ENCODE peak calls at places on chromosomes 4 and X, in seven cellular contexts. I is left lung; G is suprapubic skin; U is CD8-positive, alpha-beta memory T cell; V is ovary; H is adrenal gland; P is sigmoid colon. Z is an unnamed sample. For H3K36me3, the result is how much of the 10 kb centered on the place peaks cover.

GRCh38 chr4:158581161-158581560 is 59.5 kb downstream of the RXFP1 start:
- DNase-seq in U (no peak), V (no peak), I (no peak), G (no peak), P (no peak), H (no peak), Z (no peak)

GRCh38 chr4:163565228-163566040 is 70.9 kb downstream of the TMA16 start:
- DNase-seq in P (no peak), V (no peak), H (no peak), I (no peak), U (no peak), G (no peak), Z (no peak)

GRCh38 chrX:9456250-9457074 is 8.4 kb upstream of the TBL1X start:
- DNase-seq in G (no peak), I (no peak), V (no peak), P (no peak), U (no peak), H (no peak), Z (no peak)

GRCh38 chr4:151661873-151662272 is 98.9 kb downstream of the GATB start:
- DNase-seq in P (no peak), U (no peak), H (no peak), I (no peak), V (no peak), G (no peak), Z (no peak)

GRCh38 chrX:48703642-48704481 is 7.3 kb downstream of the SUV39H1 start:
- DNase-seq in I (no peak), P (no peak), H (no peak), V (no peak), G (no peak), U (no peak), Z (no peak)

GRCh38 chr4:38160487-38161207 is 200.4 kb downstream of the PTTG2 start:
- DNase-seq in V (no peak), U (peak), G (peak), I (no peak), H (peak), P (peak), Z (no peak)

GRCh38 chrX:20300822-20301221 is 34.1 kb upstream of the RPS6KA3 start:
- DNase-seq in I (no peak), P (no peak), V (no peak), U (no peak), H (no peak), G (no peak), Z (no peak)

GRCh38 chrX:2548731-2549423 is 48.1 kb upstream of the DHRSX start:
- DNase-seq in U (no peak), G (no peak), V (no peak), I (no peak), P (no peak), H (no peak), Z (no peak)

GRCh38 chr4:6332042-6332668 is 62.5 kb downstream of the WFS1 start:
- DNase-seq in P (no peak), I (no peak), G (no peak), H (peak), V (no peak), U (peak), Z (no peak)

GRCh38 chr4:74930166-74930565 is 2.8 kb upstream of the PARM1 start:
- DNase-seq in V (no peak), P (no peak), U (no peak), I (no peak), G (no peak), H (no peak), Z (no peak)

GRCh38 chr4:184475096-184475461 is 729 bp upstream of the IRF2 start:
- DNase-seq in G (peak), P (peak), U (peak), V (peak), H (peak), I (peak), Z (peak)

GRCh38 chrX:86507337-86507736 is 359.1 kb downstream of the DACH2 start:
- DNase-seq in H (no peak), U (no peak), G (no peak), I (no peak), P (no peak), V (no peak), Z (no peak)

GRCh38 chr4:112436987-112437386 is 79.0 kb downstream of the NEUROG2 start:
- DNase-seq in U (no peak), I (no peak), G (no peak), V (no peak), P (no peak), H (no peak), Z (no peak)

GRCh38 chrX:133561251-133561650 is 146.0 kb upstream of the GPC4 start:
- DNase-seq in P (no peak), G (no peak), U (no peak), V (no peak), I (no peak), H (no peak), Z (no peak)

GRCh38 chrX:73916931-73917657 is 354.1 kb downstream of the CHIC1 start:
- DNase-seq in P (no peak), G (no peak), U (no peak), V (no peak), I (no peak), H (no peak), Z (no peak)

GRCh38 chr4:59553063-59553738 is 1646.9 kb upstream of the ADGRL3 start:
- DNase-seq in I (no peak), P (no peak), G (no peak), V (no peak), U (no peak), H (peak), Z (no peak)

GRCh38 chr4:126328914-126329313 is 1014.2 kb downstream of the FAT4 start:
- DNase-seq in V (no peak), U (no peak), P (no peak), G (no peak), I (no peak), H (no peak), Z (no peak)

GRCh38 chr4:3302786-3303444 is 10.1 kb downstream of the RGS12 start:
- DNase-seq in H (no peak), U (peak), G (no peak), I (no peak), V (peak), P (no peak), Z (no peak)

GRCh38 chr4:93897559-93897958 is 69.0 kb downstream of the ATOH1 start:
- DNase-seq in I (no peak), H (no peak), G (no peak), U (no peak), V (no peak), P (no peak), Z (no peak)

GRCh38 chr4:24763631-24764302 is 31.6 kb upstream of the SOD3 start:
- DNase-seq in G (no peak), P (no peak), I (peak), V (no peak), H (no peak), U (no peak), Z (peak)

GRCh38 chr4:36771411-36772153 is 473.0 kb upstream of the NWD2 start:
- DNase-seq in G (no peak), P (no peak), U (no peak), V (no peak), I (no peak), H (no peak), Z (no peak)

GRCh38 chrX:44568196-44568595 is 25.5 kb upstream of the FUNDC1 start:
- DNase-seq in U (no peak), P (no peak), H (no peak), G (no peak), V (no peak), I (no peak), Z (no peak)

GRCh38 chr4:16259531-16260246 is 33.4 kb upstream of the TAPT1 start:
- DNase-seq in P (no peak), H (peak), U (no peak), I (no peak), V (no peak), G (no peak), Z (no peak)

GRCh38 chr4:17698116-17698515 is 83.3 kb downstream of the FAM184B start:
- DNase-seq in H (no peak), U (no peak), G (no peak), P (no peak), V (no peak), I (no peak), Z (no peak)

GRCh38 chrX:30615229-30615628 is 37.7 kb upstream of the TASL start:
- DNase-seq in H (no peak), I (no peak), G (no peak), P (no peak), U (no peak), V (no peak), Z (no peak)

GRCh38 chrX:102651242-102651967 is at the start of gene GPRASP1:
- DNase-seq in G (peak), I (peak), H (peak), U (peak), V (peak), P (peak), Z (peak)

GRCh38 chr4:136818811-136819210 is 713.5 kb downstream of the PCDH18 start:
- DNase-seq in G (no peak), U (no peak), H (no peak), I (no peak), P (no peak), V (no peak), Z (no peak)

GRCh38 chrX:12138366-12139313 is at the start of gene FRMPD4:
- DNase-seq in U (no peak), I (no peak), G (no peak), P (peak), V (no peak), H (no peak), Z (no peak)

GRCh38 chrX:136752796-136753195 is 27.9 kb downstream of the ARHGEF6 start:
- DNase-seq in I (no peak), V (no peak), G (no peak), P (no peak), U (no peak), H (peak), Z (no peak)

GRCh38 chr4:181569553-181569952 is 673.6 kb upstream of the TENM3 start:
- DNase-seq in V (no peak), H (no peak), G (no peak), P (no peak), U (no peak), I (no peak), Z (no peak)

GRCh38 chr4:158873795-158874359 is 105.1 kb downstream of the FNIP2 start:
- DNase-seq in I (no peak), V (no peak), H (no peak), P (no peak), G (no peak), U (no peak), Z (no peak)

GRCh38 chr4:75248770-75249467 is 265.3 kb downstream of the RCHY1 start:
- DNase-seq in V (no peak), H (no peak), I (no peak), G (no peak), U (no peak), P (no peak), Z (no peak)

GRCh38 chr4:86706923-86707597 is 112.9 kb downstream of the PTPN13 start:
- DNase-seq in P (no peak), I (no peak), V (no peak), G (no peak), U (no peak), H (no peak), Z (no peak)

GRCh38 chrX:141220342-141221008 is 21.8 kb downstream of the SPANXC start:
- DNase-seq in G (no peak), I (no peak), P (no peak), U (no peak), H (no peak), V (no peak), Z (no peak)

GRCh38 chr4:7829687-7830580 is 109.7 kb downstream of the AFAP1 start:
- DNase-seq in P (peak), G (no peak), U (no peak), V (no peak), I (no peak), H (no peak), Z (no peak)

GRCh38 chrX:103540145-103540544 is 20.9 kb upstream of the RAB40A start:
- DNase-seq in U (no peak), V (no peak), H (no peak), I (no peak), P (no peak), G (no peak), Z (no peak)

GRCh38 chr4:88009871-88010270 is 2.4 kb downstream of the PKD2 start:
- DNase-seq in G (no peak), H (no peak), V (no peak), U (no peak), I (no peak), P (no peak), Z (no peak)

GRCh38 chr4:88006956-88007303 is 505 bp upstream of the PKD2 start:
- DNase-seq in G (peak), H (no peak), U (no peak), I (no peak), P (peak), V (peak), Z (no peak)

GRCh38 chr4:88007304-88008132 is at the start of gene PKD2:
- DNase-seq in I (peak), G (peak), P (peak), V (peak), U (peak), H (peak), Z (peak)

GRCh38 chr4:88008624-88009235 is 1.3 kb downstream of the PKD2 start:
- DNase-seq in H (peak), U (no peak), V (no peak), I (no peak), P (no peak), G (no peak), Z (no peak)

GRCh38 chr4:88008133-88008621 is 742 bp downstream of the PKD2 start:
- DNase-seq in U (no peak), I (peak), G (peak), H (peak), V (peak), P (peak), Z (peak)
- H3K27ac ChIP-seq in U (no peak), I (peak), G (peak), H (peak), V (peak), P (peak), Z (peak)

GRCh38 chr4:39898015-39898414 is 79.7 kb downstream of the PDS5A start:
- DNase-seq in U (no peak), I (no peak), G (no peak), V (no peak), H (no peak), P (no peak), Z (no peak)
- H3K36me3 ChIP-seq in U (half or more), I (half or more), G (half or more), V (under half), H (half or more), P (under half), Z (under half)

GRCh38 chr4:83234902-83235644 is 49.5 kb downstream of the COQ2 start:
- DNase-seq in U (no peak), P (no peak), I (no peak), V (no peak), G (no peak), H (no peak), Z (no peak)

GRCh38 chr4:83232087-83232486 is 52.5 kb downstream of the COQ2 start:
- DNase-seq in P (no peak), V (no peak), G (no peak), H (no peak), U (no peak), I (no peak), Z (no peak)

GRCh38 chr4:83231620-83232056 is 53.0 kb downstream of the COQ2 start:
- DNase-seq in H (no peak), G (no peak), I (no peak), U (no peak), V (no peak), P (no peak), Z (no peak)

DNA sequence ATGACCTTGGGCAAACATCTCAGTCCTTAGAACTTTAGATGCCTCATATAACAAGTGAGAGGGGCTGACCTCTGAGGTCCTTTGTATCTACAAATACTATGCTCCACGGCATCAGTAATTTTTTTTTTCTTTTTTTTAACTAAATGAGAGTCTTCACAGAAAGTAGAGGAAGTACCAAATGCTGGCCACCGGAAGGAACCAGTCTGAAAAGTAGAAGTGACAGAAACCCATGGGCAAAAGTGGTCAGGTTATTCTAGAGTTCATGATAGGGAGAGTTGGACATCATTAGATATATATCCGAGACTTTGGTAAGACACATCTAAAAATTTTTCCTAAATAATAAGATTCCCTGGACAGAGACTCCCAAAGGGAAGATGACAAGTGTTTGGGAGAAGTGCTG is 53.7 kb downstream of the COQ2 start:
- DNase-seq in H (no peak), I (no peak), G (no peak), U (no peak), V (no peak), P (no peak), Z (no peak)
- H3K27ac ChIP-seq in H (no peak), I (no peak), G (no peak), U (no peak), V (no peak), P (no peak), Z (no peak)

DNA sequence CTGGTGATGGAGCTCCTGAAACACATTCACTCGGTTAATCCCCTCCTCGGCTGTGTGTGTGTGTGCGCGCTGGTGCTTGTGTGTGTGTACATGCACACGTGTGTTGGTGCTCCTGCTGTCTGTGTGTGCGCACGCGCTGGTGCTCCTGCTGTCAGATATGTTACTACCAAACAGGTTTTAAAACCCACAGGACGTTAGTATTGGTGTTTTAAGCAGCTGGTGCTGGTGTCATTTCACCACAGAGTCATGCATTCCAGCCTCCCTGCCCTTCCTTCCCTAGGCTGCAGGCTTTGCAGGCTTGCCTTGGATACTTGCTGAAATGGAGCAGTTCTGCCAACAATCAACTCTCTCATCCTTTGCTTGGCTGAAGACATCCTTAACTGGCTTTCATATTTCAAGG is 48.1 kb upstream of the CPLX1 start:
- DNase-seq in U (no peak), V (no peak), I (no peak), G (no peak), H (no peak), P (no peak), Z (no peak)
- H3K36me3 ChIP-seq in U (under half), V (under half), I (half or more), G (half or more), H (half or more), P (under half), Z (under half)

GRCh38 chr4:80049813-80050534 is 23.1 kb downstream of the ANTXR2 start:
- DNase-seq in V (peak), P (no peak), G (no peak), U (no peak), I (no peak), H (no peak), Z (no peak)
- H3K27ac ChIP-seq in V (no peak), P (peak), G (peak), U (no peak), I (no peak), H (peak), Z (peak)

DNA sequence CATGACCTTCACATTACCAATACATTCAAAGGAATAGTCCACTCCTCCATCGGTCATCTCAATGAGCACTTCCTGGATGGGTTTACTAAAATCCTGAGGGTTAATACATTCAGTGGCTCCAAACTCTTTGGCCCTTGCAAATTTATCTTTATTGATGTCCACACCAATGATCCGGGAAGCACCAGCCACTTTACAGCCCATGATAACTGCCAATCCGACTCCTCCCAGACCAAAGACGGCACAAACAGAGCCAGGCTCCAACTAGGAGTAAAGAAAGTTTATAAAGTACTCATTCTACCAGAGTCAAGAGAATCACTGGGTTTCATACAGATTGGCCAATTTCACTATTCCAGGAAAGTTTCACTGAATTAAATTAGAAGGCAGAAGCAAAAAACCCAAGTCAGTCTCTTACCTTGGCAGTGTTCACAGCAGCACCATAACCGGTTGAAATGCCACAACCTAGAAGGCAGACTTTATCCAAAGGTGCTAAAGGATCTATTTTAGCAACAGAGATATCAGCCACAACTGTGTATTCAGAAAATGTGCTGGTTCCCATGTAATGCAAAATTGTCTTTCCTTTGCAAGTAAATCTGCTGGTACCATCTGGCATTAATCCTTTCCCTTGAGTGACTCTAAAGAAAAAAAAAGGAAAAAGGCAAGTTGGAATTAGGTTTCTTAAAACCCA is 12.2 kb downstream of the ADH5 start:
- DNase-seq in H (no peak), U (no peak), I (no peak), G (no peak), V (no peak), P (no peak), Z (no peak)
- H3K36me3 ChIP-seq in H (half or more), U (half or more), I (half or more), G (half or more), V (under half), P (under half), Z (under half)

DNA sequence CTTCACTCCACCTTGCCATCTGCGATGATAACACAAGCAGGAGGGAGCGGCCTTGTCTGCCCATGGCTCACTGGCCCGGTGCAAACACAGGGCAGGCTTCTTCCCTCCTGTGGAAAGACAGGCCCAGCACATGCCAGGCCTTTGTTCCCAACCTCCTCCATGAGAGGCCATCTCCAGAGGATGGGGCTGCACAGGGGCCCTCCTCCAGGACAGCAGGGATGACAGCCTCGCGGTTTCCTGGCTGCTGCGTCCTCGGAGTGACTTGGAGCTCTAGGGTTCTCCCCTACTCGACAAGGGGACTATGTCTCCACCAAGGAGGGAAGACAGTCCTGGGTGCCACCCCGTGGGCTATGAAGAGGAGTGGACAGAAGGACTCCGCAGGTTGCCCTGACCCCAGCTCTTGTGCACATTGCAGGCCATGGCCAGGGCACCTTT is 21.8 kb downstream of the RNF212 start:
- DNase-seq in V (no peak), H (no peak), G (peak), U (no peak), P (no peak), I (no peak), Z (no peak)
- H3K27ac ChIP-seq in V (no peak), H (no peak), G (no peak), U (no peak), P (no peak), I (no peak), Z (no peak)

GRCh38 chrX:994780-995179 is 217.7 kb downstream of the CRLF2 start:
- DNase-seq in P (no peak), U (no peak), V (no peak), H (no peak), I (no peak), G (no peak), Z (no peak)

GRCh38 chrX:1002611-1003010 is 209.8 kb downstream of the CRLF2 start:
- DNase-seq in P (no peak), U (no peak), H (no peak), G (no peak), I (no peak), V (no peak), Z (no peak)

GRCh38 chrX:997631-998137 is 214.8 kb downstream of the CRLF2 start:
- DNase-seq in U (no peak), V (no peak), I (no peak), G (no peak), H (no peak), P (no peak), Z (no peak)
- H3K36me3 ChIP-seq in U (under half), V (under half), I (under half), G (under half), H (under half), P (under half), Z (under half)

GRCh38 chr4:80276922-80277321 is 10.5 kb downstream of the FGF5 start:
- DNase-seq in U (no peak), I (no peak), H (no peak), V (no peak), P (no peak), G (no peak), Z (no peak)
- H3K27ac ChIP-seq in U (no peak), I (no peak), H (no peak), V (no peak), P (no peak), G (no peak), Z (no peak)